ENCODE peak calls at places on chromosome 12, in eight cellular contexts. S, W, V, T, O, P, N and D are unnamed samples.
A peak's percentile ranks its signal among the peaks of the same experiment; 100 is the strongest.

GRCh38 chr12:54277823-54278276 is 2.1 kb downstream of the CBX5 start:
- DNase-seq in S (no peak), W (no peak), V (no peak), T (no peak), O (no peak), P (no peak), N (no peak), D (peak; percentile 22)

GRCh38 chr12:7130791-7131501 is 775 bp downstream of the CLSTN3 start:
- DNase-seq in S (peak; percentile 68), W (peak; percentile 27), V (peak; percentile 64), T (no peak), O (peak; percentile 20), P (peak; percentile 79), N (peak; percentile 43), D (no peak)

GRCh38 chr12:107320929-107321618 is 227.7 kb upstream of the CRY1 start:
- DNase-seq in S (no peak), W (peak; percentile 6), V (peak; percentile 5), T (no peak), O (no peak), P (no peak), N (peak; percentile 70), D (no peak)

GRCh38 chr12:116687888-116688287 is 50.0 kb downstream of the SPRING1 start:
- DNase-seq in S (no peak), W (no peak), V (no peak), T (no peak), O (no peak), P (no peak), N (peak; percentile 52), D (peak; percentile 88)

GRCh38 chr12:123808167-123808566 is 46.1 kb downstream of the DNAH10 start:
- DNase-seq in S (no peak), W (peak; percentile 22), V (no peak), T (no peak), O (no peak), P (no peak), N (no peak), D (peak; percentile 30)

GRCh38 chr12:203462-204260 is 10.3 kb downstream of the SLC6A12 start:
- DNase-seq in S (no peak), W (peak; percentile 67), V (peak; percentile 55), T (no peak), O (peak; percentile 6), P (peak; percentile 50), N (no peak), D (no peak)

GRCh38 chr12:46267618-46268348 is 1.1 kb downstream of the SLC38A1 start:
- DNase-seq in S (peak; percentile 48), W (peak; percentile 12), V (peak; percentile 30), T (no peak), O (peak; percentile 54), P (peak; percentile 27), N (peak; percentile 41), D (peak; percentile 27)

GRCh38 chr12:3214508-3215365 is 137.6 kb downstream of the TSPAN9 start:
- DNase-seq in S (no peak), W (no peak), V (no peak), T (no peak), O (no peak), P (no peak), N (no peak), D (no peak)

GRCh38 chr12:110704750-110705149 is 15.8 kb upstream of the HVCN1 start:
- DNase-seq in S (peak; percentile 33), W (no peak), V (no peak), T (no peak), O (peak; percentile 7), P (no peak), N (no peak), D (no peak)

GRCh38 chr12:46825526-46826414 is at the start of gene SLC38A4:
- DNase-seq in S (no peak), W (no peak), V (no peak), T (no peak), O (no peak), P (no peak), N (no peak), D (no peak)

GRCh38 chr12:114193474-114193873 is 212.5 kb downstream of the TBX5 start:
- DNase-seq in S (no peak), W (no peak), V (no peak), T (no peak), O (no peak), P (no peak), N (no peak), D (no peak)

GRCh38 chr12:45729233-45730115 is at the start of gene ARID2:
- DNase-seq in S (peak; percentile 82), W (peak; percentile 76), V (peak; percentile 67), T (peak; percentile 92), O (peak; percentile 58), P (peak; percentile 77), N (peak; percentile 64), D (peak; percentile 72)

GRCh38 chr12:724194-724855 is 28.1 kb upstream of the WNK1 start:
- DNase-seq in S (no peak), W (no peak), V (no peak), T (no peak), O (no peak), P (no peak), N (no peak), D (peak; percentile 30)

GRCh38 chr12:107163413-107163812 is 70.1 kb upstream of the CRY1 start:
- DNase-seq in S (no peak), W (no peak), V (no peak), T (no peak), O (no peak), P (no peak), N (no peak), D (no peak)

GRCh38 chr12:64006211-64006610 is 161.7 kb downstream of the SRGAP1 start:
- DNase-seq in S (no peak), W (no peak), V (no peak), T (no peak), O (no peak), P (no peak), N (no peak), D (no peak)

GRCh38 chr12:91219511-91219910 is 36.9 kb upstream of the DCN start:
- DNase-seq in S (no peak), W (no peak), V (no peak), T (no peak), O (no peak), P (no peak), N (no peak), D (no peak)

GRCh38 chr12:15116073-15116472 is 105.1 kb downstream of the RERG start:
- DNase-seq in S (no peak), W (peak; percentile 42), V (peak; percentile 55), T (no peak), O (no peak), P (peak; percentile 30), N (no peak), D (no peak)

GRCh38 chr12:22978962-22979361 is 354.0 kb downstream of the ETNK1 start:
- DNase-seq in S (no peak), W (no peak), V (no peak), T (no peak), O (no peak), P (no peak), N (no peak), D (no peak)

GRCh38 chr12:1936406-1937320 is 18.2 kb upstream of the CACNA2D4 start:
- DNase-seq in S (no peak), W (peak; percentile 83), V (peak; percentile 86), T (no peak), O (no peak), P (peak; percentile 67), N (no peak), D (no peak)

GRCh38 chr12:76374395-76375020 is 26.3 kb upstream of the BBS10 start:
- DNase-seq in S (no peak), W (no peak), V (no peak), T (no peak), O (no peak), P (no peak), N (no peak), D (no peak)

GRCh38 chr12:84336231-84336630 is 576.4 kb downstream of the SLC6A15 start:
- DNase-seq in S (no peak), W (no peak), V (no peak), T (no peak), O (no peak), P (no peak), N (no peak), D (no peak)

GRCh38 chr12:54159549-54159948 is 29.2 kb downstream of the SMUG1 start:
- DNase-seq in S (no peak), W (no peak), V (no peak), T (no peak), O (peak; percentile 84), P (no peak), N (no peak), D (no peak)